ENCODE peak calls at places on chromosome 5, in five cellular contexts. E is GM12878, V is SK-N-SH, M is K562, W is HCT116. Z is an unnamed sample.
A peak's percentile ranks its signal among the peaks of the same experiment; 100 is the strongest.

GRCh38 chr5:138465288-138466057 is at the start of gene EGR1:
- DNase-seq in E (peak; percentile 68), V (peak; percentile 89), M (peak; percentile 94), W (peak; percentile 85), Z (peak; percentile 91)

GRCh38 chr5:168471785-168472184 is 14.5 kb upstream of the RARS1 start:
- DNase-seq in E (no peak), V (no peak), M (no peak), W (no peak), Z (no peak)

GRCh38 chr5:79241535-79241979 is 5.6 kb downstream of the JMY start:
- DNase-seq in E (no peak), V (no peak), M (no peak), W (no peak), Z (no peak)

GRCh38 chr5:57298985-57299491 is 125.2 kb downstream of the GPBP1 start:
- DNase-seq in E (peak; percentile 32), V (peak; percentile 30), M (peak; percentile 68), W (peak; percentile 79), Z (peak; percentile 31)

GRCh38 chr5:135356522-135357318 is 42.3 kb downstream of the MACROH2A1 start:
- DNase-seq in E (no peak), V (peak; percentile 85), M (peak; percentile 17), W (no peak), Z (no peak)

GRCh38 chr5:57834829-57835554 is 352.4 kb upstream of the ACTBL2 start:
- DNase-seq in E (no peak), V (peak; percentile 27), M (no peak), W (no peak), Z (peak; percentile 79)

GRCh38 chr5:186091-187041 is 4.9 kb upstream of the LRRC14B start:
- DNase-seq in E (no peak), V (no peak), M (no peak), W (no peak), Z (no peak)

GRCh38 chr5:81755320-81755719 is 4.4 kb upstream of the SSBP2 start:
- DNase-seq in E (no peak), V (no peak), M (peak; percentile 47), W (peak; percentile 47), Z (peak; percentile 61)

GRCh38 chr5:93099902-93100347 is 481.1 kb downstream of the NR2F1-AS1 start:
- DNase-seq in E (no peak), V (no peak), M (no peak), W (no peak), Z (no peak)

GRCh38 chr5:93096561-93096960 is 484.5 kb downstream of the NR2F1-AS1 start:
- DNase-seq in E (no peak), V (no peak), M (no peak), W (no peak), Z (no peak)

GRCh38 chr5:93100976-93101375 is 480.0 kb downstream of the NR2F1-AS1 start:
- DNase-seq in E (no peak), V (no peak), M (no peak), W (no peak), Z (no peak)

DNA sequence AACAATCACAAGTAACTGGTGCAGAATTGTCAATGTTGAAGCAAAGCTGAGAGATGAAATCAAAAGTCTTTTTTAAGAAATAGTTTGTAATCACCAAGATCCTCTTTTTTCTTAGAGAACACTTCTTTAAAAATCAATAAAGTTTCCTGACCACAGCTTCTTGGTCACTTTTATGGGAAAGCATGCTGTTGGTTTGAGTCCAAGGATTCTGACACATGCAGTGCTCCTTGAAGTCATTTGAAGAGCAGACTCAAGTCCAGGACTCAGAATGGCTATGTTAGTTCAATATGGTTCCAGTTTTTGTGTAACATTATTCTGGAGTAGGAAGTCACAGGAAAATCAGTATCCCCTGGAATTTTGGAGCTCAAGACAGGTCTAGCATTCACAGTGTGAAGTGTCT is 480.6 kb downstream of the NR2F1-AS1 start:
- DNase-seq in E (no peak), V (no peak), M (no peak), W (peak; percentile 37), Z (no peak)
- TF ChIP-seq JUND in E (no peak), V (no peak), M (no peak), W (peak; percentile 14), Z (no peak)

DNA sequence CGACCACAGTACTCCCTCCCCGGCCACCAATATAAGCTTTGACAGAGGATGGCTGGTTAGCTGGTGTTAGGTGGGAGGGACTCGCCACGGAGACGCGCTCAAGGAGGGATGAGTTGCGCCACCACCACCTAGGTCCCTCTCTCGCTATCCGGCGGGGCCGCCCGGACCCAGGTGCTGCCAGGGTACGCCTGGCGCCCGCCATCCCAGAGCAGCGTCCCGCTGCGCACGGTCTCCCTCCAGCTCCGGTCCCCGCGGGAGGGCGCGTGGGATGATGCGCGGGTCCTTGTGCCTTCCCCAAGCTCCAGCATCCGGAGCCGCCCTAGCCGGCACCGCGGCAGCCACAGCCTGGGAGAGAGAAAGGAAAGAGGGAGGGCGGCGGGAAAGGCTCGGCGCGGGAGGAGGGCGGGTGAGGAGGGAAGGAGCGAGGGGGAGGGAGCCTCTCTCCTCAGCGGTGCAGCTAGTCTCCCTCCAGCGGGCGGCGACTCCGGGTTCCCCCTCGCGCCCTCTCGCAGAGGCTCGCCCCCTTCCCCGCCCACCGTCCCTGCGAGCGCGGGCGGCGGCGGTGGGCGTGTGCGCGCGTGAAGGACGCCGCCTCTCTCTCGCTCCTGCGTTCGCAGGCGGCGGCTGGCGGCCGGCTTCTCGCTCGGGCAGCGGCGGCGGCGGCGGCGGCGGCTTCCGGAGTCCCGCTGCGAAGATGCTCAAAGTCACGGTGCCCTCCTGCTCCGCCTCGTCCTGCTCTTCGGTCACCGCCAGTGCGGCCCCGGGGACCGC is at the start of gene CAMK4:
- DNase-seq in E (no peak), V (peak; percentile 97), M (peak; percentile 62), W (peak; percentile 27), Z (no peak)
- TF ChIP-seq JUND in E (no peak), V (no peak), M (no peak), W (no peak), Z (no peak)

DNA sequence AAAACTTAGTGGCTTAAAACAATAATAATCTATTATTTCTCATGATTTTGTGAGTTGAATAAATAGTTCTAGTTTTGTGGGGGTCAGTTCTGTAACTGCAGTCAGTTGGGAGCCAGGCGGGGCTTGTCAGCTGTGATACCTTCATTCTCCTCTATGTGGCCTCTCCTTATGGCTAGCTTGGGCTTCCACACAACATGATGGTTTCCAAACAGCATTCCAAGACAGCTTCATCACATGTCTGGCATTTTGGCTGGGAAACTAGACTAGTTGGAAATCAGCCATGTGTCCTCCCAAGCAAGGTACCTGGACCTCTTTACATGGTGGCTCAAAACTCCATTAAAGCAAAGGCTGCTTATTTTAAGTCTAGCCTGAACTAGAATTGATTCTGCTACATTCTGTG is 61.4 kb upstream of the RANBP3L start:
- DNase-seq in E (no peak), V (no peak), M (no peak), W (no peak), Z (peak; percentile 47)
- TF ChIP-seq JUND in E (no peak), V (no peak), M (no peak), W (no peak), Z (no peak)

GRCh38 chr5:148974638-148975330 is 88.1 kb downstream of the SH3TC2 start:
- DNase-seq in E (no peak), V (no peak), M (no peak), W (no peak), Z (peak; percentile 58)

GRCh38 chr5:148978370-148979103 is 84.3 kb downstream of the SH3TC2 start:
- DNase-seq in E (no peak), V (no peak), M (no peak), W (no peak), Z (no peak)

GRCh38 chr5:148981353-148981752 is 81.5 kb downstream of the SH3TC2 start:
- DNase-seq in E (no peak), V (no peak), M (no peak), W (no peak), Z (no peak)

GRCh38 chr5:148976569-148977321 is 86.1 kb downstream of the SH3TC2 start:
- DNase-seq in E (no peak), V (no peak), M (no peak), W (no peak), Z (no peak)

GRCh38 chr5:148979104-148979723 is 83.6 kb downstream of the SH3TC2 start:
- DNase-seq in E (no peak), V (no peak), M (no peak), W (no peak), Z (no peak)
- TF ChIP-seq JUND in E (no peak), V (no peak), M (no peak), W (no peak), Z (no peak)

GRCh38 chr5:95738069-95738468 is 6.9 kb downstream of the RHOBTB3 start:
- DNase-seq in E (no peak), V (no peak), M (no peak), W (no peak), Z (no peak)
- TF ChIP-seq JUND in E (no peak), V (no peak), M (no peak), W (no peak), Z (no peak)

GRCh38 chr5:103667068-103667467 is 104.5 kb upstream of the NUDT12 start:
- DNase-seq in E (no peak), V (no peak), M (no peak), W (no peak), Z (no peak)

GRCh38 chr5:103669615-103670014 is 107.0 kb upstream of the NUDT12 start:
- DNase-seq in E (no peak), V (no peak), M (no peak), W (no peak), Z (no peak)

GRCh38 chr5:103668281-103668680 is 105.7 kb upstream of the NUDT12 start:
- DNase-seq in E (no peak), V (no peak), M (no peak), W (no peak), Z (no peak)
- TF ChIP-seq JUND in E (no peak), V (no peak), M (no peak), W (no peak), Z (no peak)